ENCODE peak calls at places on chromosomes 1 and 21, in five cellular contexts. Q, D, O, E and L are unnamed samples. For H3K27me3, the result is how much of the 10 kb centered on the place peaks cover.

GRCh38 chr1:28895896-28896608 is 18.3 kb upstream of the EPB41 start:
- DNase-seq in Q (no peak), D (no peak), O (no peak), E (peak), L (no peak)

GRCh38 chr1:180515857-180516388 is 13.5 kb upstream of the ACBD6 start:
- DNase-seq in Q (peak), D (peak), O (peak), E (peak), L (peak)

GRCh38 chr1:231694081-231694443 is 67.5 kb downstream of the DISC1 start:
- DNase-seq in Q (no peak), D (peak), O (no peak), E (no peak), L (no peak)

GRCh38 chr1:22350171-22350961 is 101.3 kb upstream of the ZBTB40 start:
- DNase-seq in Q (no peak), D (peak), O (no peak), E (no peak), L (peak)

GRCh38 chr1:4170953-4171352 is 270.9 kb upstream of the C1orf174 start:
- DNase-seq in Q (no peak), D (no peak), O (no peak), E (no peak), L (no peak)

GRCh38 chr1:230823421-230823820 is 44.9 kb downstream of the C1orf198 start:
- DNase-seq in Q (peak), D (peak), O (no peak), E (no peak), L (no peak)

GRCh38 chr1:173122958-173123852 is 72.5 kb upstream of the TNFSF18 start:
- DNase-seq in Q (peak), D (peak), O (peak), E (peak), L (peak)

GRCh38 chr21:14975136-14975905 is 89.5 kb downstream of the NRIP1 start:
- DNase-seq in Q (no peak), D (no peak), O (no peak), E (peak), L (no peak)

GRCh38 chr21:45511007-45511406 is 31.2 kb downstream of the SLC19A1 start:
- DNase-seq in Q (no peak), D (no peak), O (no peak), E (no peak), L (no peak)

GRCh38 chr1:45014403-45015028 is 2.5 kb downstream of the UROD start:
- DNase-seq in Q (peak), D (peak), O (no peak), E (peak), L (peak)

GRCh38 chr1:19710825-19711611 is 46.3 kb downstream of the HTR6 start:
- DNase-seq in Q (no peak), D (no peak), O (no peak), E (peak), L (no peak)

GRCh38 chr1:178684542-178685000 is 40.5 kb upstream of the RALGPS2 start:
- DNase-seq in Q (no peak), D (no peak), O (peak), E (peak), L (no peak)

GRCh38 chr21:27787046-27787445 is 820.2 kb upstream of the ADAMTS5 start:
- DNase-seq in Q (no peak), D (no peak), O (no peak), E (peak), L (no peak)

GRCh38 chr1:179924268-179924667 is 30.3 kb upstream of the CEP350 start:
- DNase-seq in Q (no peak), D (no peak), O (no peak), E (no peak), L (no peak)

GRCh38 chr1:201675143-201675542 is 136.2 kb downstream of the NAV1 start:
- DNase-seq in Q (no peak), D (no peak), O (no peak), E (peak), L (no peak)

GRCh38 chr1:240797050-240797449 is 185.1 kb upstream of the GREM2 start:
- DNase-seq in Q (no peak), D (no peak), O (no peak), E (no peak), L (no peak)

GRCh38 chr1:225484657-225485606 is 57.1 kb upstream of the LBR start:
- DNase-seq in Q (no peak), D (no peak), O (no peak), E (no peak), L (no peak)

GRCh38 chr1:26110731-26111529 is 694 bp upstream of the PDIK1L start:
- DNase-seq in Q (peak), D (peak), O (no peak), E (peak), L (peak)

GRCh38 chr1:31977361-31978131 is 36.1 kb upstream of the KHDRBS1 start:
- DNase-seq in Q (no peak), D (peak), O (peak), E (peak), L (peak)

GRCh38 chr1:12525311-12526181 is 92.5 kb downstream of the DHRS3 start:
- DNase-seq in Q (peak), D (no peak), O (no peak), E (peak), L (no peak)

GRCh38 chr1:159023723-159024122 is 14.0 kb downstream of the IFI16 start:
- DNase-seq in Q (no peak), D (no peak), O (no peak), E (no peak), L (no peak)

GRCh38 chr1:181033799-181034391 is at the start of gene MR1:
- DNase-seq in Q (peak), D (peak), O (peak), E (peak), L (no peak)

GRCh38 chr1:7980984-7981383 is 19.5 kb downstream of the PARK7 start:
- DNase-seq in Q (no peak), D (no peak), O (no peak), E (no peak), L (no peak)

GRCh38 chr1:41919131-41919530 is 409 bp upstream of the HIVEP3 start:
- DNase-seq in Q (no peak), D (no peak), O (no peak), E (no peak), L (no peak)

GRCh38 chr1:212692774-212693644 is 6.6 kb downstream of the BATF3 start:
- DNase-seq in Q (no peak), D (no peak), O (no peak), E (no peak), L (no peak)

GRCh38 chr21:41207401-41208388 is 39.7 kb downstream of the BACE2 start:
- DNase-seq in Q (peak), D (no peak), O (peak), E (peak), L (no peak)
- H3K27me3 ChIP-seq in Q (under half), D (under half), O (under half), E (under half), L (under half)

DNA sequence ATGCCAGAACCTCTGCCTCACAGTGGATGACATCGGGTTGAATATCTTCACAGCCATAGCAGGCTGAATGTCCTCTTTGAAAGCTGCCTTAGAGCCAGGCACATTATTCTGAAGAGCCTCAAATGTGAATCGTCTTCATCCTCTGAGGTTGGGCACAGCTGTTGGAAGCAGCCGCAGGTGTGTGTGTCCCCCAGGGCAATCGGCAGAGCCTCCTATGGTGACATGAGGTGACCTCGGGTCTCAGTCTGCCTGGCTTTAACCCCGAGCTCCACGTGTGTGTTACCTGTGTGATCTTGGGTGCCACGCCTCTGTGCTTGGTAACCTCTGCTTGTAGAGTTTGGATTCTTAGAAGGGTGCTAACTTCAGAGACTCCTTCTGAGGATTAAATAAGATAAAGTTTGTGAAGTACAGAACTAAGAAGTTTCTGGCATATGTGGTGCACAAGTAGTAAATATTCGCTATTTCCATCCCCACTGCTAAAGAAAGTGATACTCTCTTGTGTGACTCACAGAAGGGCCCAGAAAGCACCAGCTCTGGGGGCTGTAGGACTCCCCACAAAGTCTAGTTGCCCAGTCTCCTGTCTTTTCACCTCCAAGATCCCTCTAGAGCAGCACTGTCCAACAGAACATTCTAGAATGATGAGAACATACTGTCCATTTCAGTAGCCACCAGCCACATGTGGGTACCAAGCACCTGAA is 500.9 kb downstream of the NPHP4 start:
- DNase-seq in Q (no peak), D (no peak), O (no peak), E (no peak), L (no peak)
- H3K27me3 ChIP-seq in Q (under half), D (under half), O (under half), E (under half), L (under half)

GRCh38 chr1:36469163-36469562 is 5.0 kb upstream of the MRPS15 start:
- DNase-seq in Q (no peak), D (no peak), O (no peak), E (no peak), L (no peak)
- H3K27me3 ChIP-seq in Q (under half), D (under half), O (under half), E (under half), L (under half)

DNA sequence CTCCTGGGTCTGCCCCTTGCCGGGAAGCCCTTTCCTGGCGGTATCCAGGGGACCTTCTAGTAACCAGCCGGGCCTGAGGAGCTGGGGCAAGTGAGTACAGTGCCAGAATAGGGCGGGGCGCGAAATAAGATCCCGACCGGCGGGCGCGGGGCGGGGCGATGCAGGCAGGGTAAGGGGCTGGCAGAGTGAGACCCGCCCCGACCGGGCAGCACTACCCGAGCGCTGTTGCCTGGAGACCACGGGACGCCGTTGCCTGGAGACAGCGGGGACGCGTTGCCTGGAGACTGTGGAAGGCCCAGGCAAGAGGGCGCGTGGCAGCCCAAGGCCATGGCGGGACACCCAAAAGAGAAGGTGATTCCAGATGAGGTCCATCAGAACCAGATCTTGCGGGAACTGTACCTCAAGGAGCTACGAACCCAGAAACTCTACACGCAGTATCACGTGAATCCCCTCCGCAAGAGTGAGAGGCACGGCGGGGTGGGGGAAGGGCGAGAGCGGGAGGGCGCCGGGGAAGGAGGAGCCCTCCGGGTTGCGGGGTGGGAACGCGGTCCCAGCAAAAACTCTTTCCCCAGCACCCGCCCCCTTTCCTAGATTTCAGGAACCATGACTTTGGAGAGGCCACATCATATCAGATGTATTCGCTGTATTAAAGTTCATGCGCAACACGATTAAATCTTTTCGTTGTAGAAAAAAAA is 24.3 kb downstream of the EBNA1BP2 start:
- DNase-seq in Q (peak), D (peak), O (peak), E (peak), L (peak)
- H3K27me3 ChIP-seq in Q (under half), D (under half), O (under half), E (under half), L (under half)

GRCh38 chr1:1397839-1398523 is 1.2 kb downstream of the CCNL2 start:
- DNase-seq in Q (no peak), D (peak), O (no peak), E (peak), L (no peak)

GRCh38 chr1:1399870-1400575 is 888 bp upstream of the CCNL2 start:
- DNase-seq in Q (no peak), D (no peak), O (no peak), E (peak), L (no peak)

GRCh38 chr1:1398677-1399186 is 403 bp downstream of the CCNL2 start:
- DNase-seq in Q (no peak), D (peak), O (no peak), E (no peak), L (no peak)

GRCh38 chr1:1400576-1401456 is 1.7 kb upstream of the CCNL2 start:
- DNase-seq in Q (no peak), D (no peak), O (no peak), E (no peak), L (no peak)

GRCh38 chr1:1399187-1399869 is at the start of gene CCNL2:
- DNase-seq in Q (peak), D (peak), O (peak), E (peak), L (peak)
- H3K27me3 ChIP-seq in Q (under half), D (under half), O (under half), E (under half), L (under half)

GRCh38 chr1:36589006-36589405 is 106.3 kb upstream of the CSF3R start:
- DNase-seq in Q (no peak), D (no peak), O (no peak), E (no peak), L (no peak)
- H3K27me3 ChIP-seq in Q (under half), D (under half), O (under half), E (under half), L (under half)

GRCh38 chr1:170669036-170669435 is 5.1 kb downstream of the PRRX1 start:
- DNase-seq in Q (no peak), D (no peak), O (no peak), E (peak), L (no peak)

GRCh38 chr1:170666661-170667060 is 2.7 kb downstream of the PRRX1 start:
- DNase-seq in Q (no peak), D (no peak), O (no peak), E (no peak), L (no peak)

GRCh38 chr1:170669586-170670332 is 5.8 kb downstream of the PRRX1 start:
- DNase-seq in Q (no peak), D (no peak), O (no peak), E (no peak), L (no peak)

GRCh38 chr1:170670751-170671628 is 7.1 kb downstream of the PRRX1 start:
- DNase-seq in Q (no peak), D (peak), O (no peak), E (peak), L (no peak)

DNA sequence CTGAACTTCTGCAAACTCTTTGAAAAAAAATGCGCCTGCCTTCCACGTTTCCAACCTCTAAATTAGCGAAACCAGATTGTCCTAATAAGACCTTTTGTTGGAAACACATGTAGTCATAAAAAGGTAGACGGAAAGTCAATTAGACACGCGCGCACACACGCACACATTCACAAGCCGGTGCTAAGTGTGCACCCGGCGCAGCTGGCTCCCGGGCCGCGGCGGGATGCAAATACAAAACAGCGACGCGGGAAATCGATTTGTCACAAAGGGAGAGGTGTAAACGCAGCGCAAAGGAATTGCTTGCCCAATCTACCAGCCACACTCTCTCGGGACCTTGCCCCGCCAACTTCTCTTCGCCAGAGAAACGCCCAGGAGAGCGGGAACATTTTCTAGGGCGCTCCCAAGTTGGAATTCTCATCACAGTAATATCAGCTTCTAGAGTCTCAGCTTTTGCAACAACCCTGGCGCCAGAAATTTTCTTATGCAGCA is 4.4 kb downstream of the PRRX1 start:
- DNase-seq in Q (no peak), D (no peak), O (no peak), E (peak), L (no peak)
- H3K27me3 ChIP-seq in Q (under half), D (under half), O (under half), E (half or more), L (under half)

GRCh38 chr1:46489638-46490602 is at the start of gene DMBX1:
- DNase-seq in Q (peak), D (peak), O (no peak), E (no peak), L (peak)
- H3K27me3 ChIP-seq in Q (under half), D (half or more), O (half or more), E (half or more), L (under half)

DNA sequence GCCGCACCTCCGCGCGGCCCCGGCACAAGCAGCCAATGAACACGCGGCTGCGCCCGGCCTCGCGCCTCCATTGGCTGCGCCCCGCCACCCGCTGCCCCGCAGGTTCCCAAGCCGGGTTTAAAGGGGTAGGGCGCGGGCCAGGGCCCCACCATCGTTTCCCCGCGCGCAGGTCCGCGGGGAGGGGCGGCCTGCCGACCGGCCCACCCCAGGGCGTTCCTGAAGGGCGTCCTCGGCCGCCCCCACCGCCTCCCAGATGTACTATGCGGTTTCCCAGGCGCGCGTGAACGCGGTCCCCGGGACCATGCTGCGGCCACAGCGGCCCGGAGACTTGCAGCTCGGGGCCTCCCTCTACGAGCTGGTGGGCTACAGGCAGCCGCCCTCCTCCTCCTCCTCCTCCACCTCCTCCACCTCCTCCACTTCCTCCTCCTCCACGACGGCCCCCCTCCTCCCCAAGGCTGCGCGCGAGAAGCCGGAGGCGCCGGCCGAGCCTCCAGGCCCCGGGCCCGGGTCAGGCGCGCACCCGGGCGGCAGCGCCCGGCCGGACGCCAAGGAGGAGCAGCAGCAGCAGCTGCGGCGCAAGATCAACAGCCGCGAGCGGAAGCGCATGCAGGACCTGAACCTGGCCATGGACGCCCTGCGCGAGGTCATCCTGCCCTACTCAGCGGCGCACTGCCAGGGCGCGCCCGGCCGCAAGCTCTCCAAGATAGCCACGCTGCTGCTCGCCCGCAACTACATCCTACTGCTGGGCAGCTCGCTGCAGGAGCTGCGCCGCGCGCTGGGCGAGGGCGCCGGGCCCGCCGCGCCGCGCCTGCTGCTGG is at the start of gene OLIG1:
- DNase-seq in Q (peak), D (peak), O (no peak), E (peak), L (peak)
- H3K27me3 ChIP-seq in Q (under half), D (half or more), O (half or more), E (half or more), L (under half)

GRCh38 chr1:161080391-161081150 is 8.8 kb downstream of the NECTIN4 start:
- DNase-seq in Q (no peak), D (no peak), O (no peak), E (peak), L (no peak)
- H3K27me3 ChIP-seq in Q (under half), D (under half), O (under half), E (under half), L (under half)